ENCODE peak calls at places on chromosomes 16 and 17, in seven cellular contexts. H, B, L, S, Q, C and N are unnamed samples.

GRCh38 chr16:1938316-1938715 is 4.7 kb downstream of the MSRB1 start:
- DNase-seq in L (no peak), Q (no peak), C (no peak), S (no peak), B (no peak), H (no peak), N (no peak)

GRCh38 chr17:80673152-80673920 is 128.7 kb downstream of the RPTOR start:
- DNase-seq in S (no peak), B (no peak), H (peak; percentile 44), Q (no peak), C (no peak), L (no peak), N (no peak)

GRCh38 chr17:63293310-63293709 is 152.8 kb downstream of the CYB561 start:
- DNase-seq in L (no peak), S (no peak), B (no peak), H (no peak), C (no peak), Q (no peak), N (peak; percentile 28)

GRCh38 chr16:67941469-67942199 is 2.3 kb downstream of the LCAT start:
- DNase-seq in B (no peak), L (no peak), Q (no peak), C (no peak), H (no peak), S (no peak), N (no peak)

GRCh38 chr16:83911290-83911689 is 12.4 kb downstream of the MLYCD start:
- DNase-seq in Q (no peak), L (no peak), H (no peak), C (no peak), B (no peak), S (no peak), N (no peak)

GRCh38 chr17:77572851-77573250 is 385.7 kb upstream of the TNRC6C start:
- DNase-seq in H (no peak), S (no peak), B (no peak), C (no peak), L (no peak), Q (no peak), N (no peak)

GRCh38 chr17:48907713-48908046 is 527 bp upstream of the UBE2Z start:
- DNase-seq in L (no peak), H (no peak), S (no peak), Q (no peak), C (no peak), B (peak; percentile 34), N (peak; percentile 13)

GRCh38 chr16:30621765-30622164 is 11.6 kb upstream of the ZNF689 start:
- DNase-seq in C (no peak), B (no peak), Q (no peak), S (no peak), H (no peak), L (no peak), N (peak; percentile 22)

GRCh38 chr16:27174798-27175197 is 28.5 kb upstream of the KDM8 start:
- DNase-seq in B (no peak), Q (peak; percentile 52), C (no peak), S (no peak), L (no peak), H (no peak), N (no peak)

GRCh38 chr16:82699262-82699661 is 72.5 kb downstream of the CDH13 start:
- DNase-seq in L (no peak), C (no peak), H (no peak), B (no peak), Q (no peak), S (no peak), N (no peak)

GRCh38 chr16:60636117-60636516 is 1400.1 kb downstream of the CDH8 start:
- DNase-seq in Q (no peak), H (no peak), S (no peak), C (no peak), L (no peak), B (no peak), N (no peak)

GRCh38 chr16:21523411-21524067 is 75.8 kb upstream of the METTL9 start:
- DNase-seq in L (no peak), Q (no peak), C (no peak), B (no peak), H (no peak), S (no peak), N (no peak)

GRCh38 chr17:67071595-67071994 is 27.2 kb downstream of the CACNG1 start:
- DNase-seq in S (no peak), B (no peak), L (no peak), H (no peak), Q (no peak), C (no peak), N (no peak)

GRCh38 chr16:70692481-70693203 is 6.8 kb upstream of the MTSS2 start:
- DNase-seq in L (no peak), Q (no peak), H (peak; percentile 49), S (no peak), B (no peak), C (no peak), N (no peak)

GRCh38 chr17:58279016-58279671 is 1.6 kb downstream of the MPO start:
- DNase-seq in S (no peak), H (no peak), Q (no peak), B (no peak), C (no peak), L (no peak), N (no peak)

GRCh38 chr17:10513284-10514067 is 4.9 kb downstream of the MYH1 start:
- DNase-seq in L (no peak), B (no peak), S (no peak), Q (no peak), H (no peak), C (no peak), N (peak; percentile 6)

GRCh38 chr16:8474576-8474975 is 115.7 kb downstream of the TMEM114 start:
- DNase-seq in C (no peak), Q (no peak), L (peak; percentile 10), B (no peak), S (no peak), H (no peak), N (no peak)

GRCh38 chr17:76461765-76462555 is 5.4 kb upstream of the AANAT start:
- DNase-seq in Q (no peak), S (no peak), L (no peak), B (no peak), H (no peak), C (no peak), N (no peak)

GRCh38 chr17:73358668-73359067 is 46.9 kb upstream of the CDC42EP4 start:
- DNase-seq in L (no peak), C (no peak), B (no peak), S (no peak), Q (no peak), H (no peak), N (no peak)

GRCh38 chr17:27984404-27984803 is 58.1 kb upstream of the NLK start:
- DNase-seq in L (no peak), C (no peak), H (no peak), B (no peak), Q (no peak), S (no peak), N (no peak)

GRCh38 chr17:67079481-67079880 is 35.1 kb downstream of the CACNG1 start:
- DNase-seq in Q (no peak), H (no peak), S (no peak), L (no peak), B (no peak), C (no peak), N (no peak)

GRCh38 chr16:72025404-72026114 is 17.0 kb downstream of the DHODH start:
- DNase-seq in S (no peak), H (no peak), L (no peak), C (no peak), B (no peak), Q (no peak), N (no peak)

GRCh38 chr17:57672205-57672632 is 72.9 kb downstream of the CCDC182 start:
- DNase-seq in B (no peak), Q (no peak), L (no peak), C (no peak), S (no peak), H (no peak), N (peak; percentile 23)

GRCh38 chr16:4506450-4506849 is 30.3 kb downstream of the HMOX2 start:
- DNase-seq in L (peak; percentile 49), B (peak; percentile 81), C (peak; percentile 76), H (peak; percentile 44), S (no peak), Q (peak; percentile 62), N (peak; percentile 71)

GRCh38 chr16:12178251-12178990 is 201.9 kb downstream of the SNX29 start:
- DNase-seq in C (no peak), Q (no peak), L (no peak), S (peak; percentile 45), B (no peak), H (no peak), N (peak; percentile 57)

GRCh38 chr16:85335584-85336492 is 223.6 kb upstream of the CIBAR2 start:
- DNase-seq in L (no peak), Q (no peak), C (no peak), H (no peak), B (no peak), S (no peak), N (no peak)